ENCODE peak calls at places on chromosomes 11 and 22, in five cellular contexts. R is brain microvascular endothelial cell, N is heart right ventricle, F is AG10803, M is astrocyte of the spinal cord. T is an unnamed sample.

GRCh38 chr11:6568191-6568918 is 35.1 kb downstream of the RRP8 start:
- DNase-seq in R (peak), N (no peak), F (peak), M (peak), T (peak)

GRCh38 chr22:41565403-41566054 is 4.7 kb downstream of the CSDC2 start:
- DNase-seq in R (peak), N (no peak), F (peak), M (peak), T (peak)

GRCh38 chr11:58034471-58034870 is 3.7 kb downstream of the OR6Q1 start:
- DNase-seq in R (no peak), N (no peak), F (no peak), M (no peak), T (no peak)

GRCh38 chr11:95549276-95549675 is 240.3 kb downstream of the FAM76B start:
- DNase-seq in R (no peak), N (no peak), F (no peak), M (no peak), T (no peak)

GRCh38 chr22:32735516-32735915 is 66.0 kb upstream of the TIMP3 start:
- DNase-seq in R (no peak), N (no peak), F (no peak), M (no peak), T (no peak)

GRCh38 chr11:42200311-42200710 is 740.9 kb upstream of the LRRC4C start:
- DNase-seq in R (no peak), N (no peak), F (no peak), M (no peak), T (no peak)

GRCh38 chr22:23054531-23055257 is 15.6 kb upstream of the GNAZ start:
- DNase-seq in R (no peak), N (no peak), F (no peak), M (no peak), T (no peak)

GRCh38 chr22:39098026-39098425 is 982 bp downstream of the APOBEC3H start:
- DNase-seq in R (no peak), N (no peak), F (no peak), M (no peak), T (no peak)

GRCh38 chr11:79447039-79447438 is 6.2 kb upstream of the TENM4 start:
- DNase-seq in R (no peak), N (no peak), F (no peak), M (no peak), T (no peak)

GRCh38 chr22:39234867-39235687 is 9.7 kb downstream of the PDGFB start:
- DNase-seq in R (no peak), N (peak), F (no peak), M (no peak), T (no peak)

GRCh38 chr11:19241260-19242183 is 777 bp upstream of the E2F8 start:
- DNase-seq in R (no peak), N (peak), F (no peak), M (peak), T (no peak)

GRCh38 chr11:20536784-20537183 is 62.6 kb upstream of the SLC6A5 start:
- DNase-seq in R (no peak), N (no peak), F (no peak), M (no peak), T (no peak)

GRCh38 chr22:26709617-26710390 is 52.4 kb downstream of the MIAT start:
- DNase-seq in R (peak), N (no peak), F (peak), M (peak), T (no peak)

GRCh38 chr22:18152519-18152918 is 2.5 kb downstream of the USP18 start:
- DNase-seq in R (no peak), N (no peak), F (no peak), M (no peak), T (no peak)

GRCh38 chr11:46889689-46890475 is 28.5 kb downstream of the LRP4 start:
- DNase-seq in R (peak), N (no peak), F (peak), M (peak), T (peak)

GRCh38 chr11:55806248-55806647 is 4.9 kb upstream of the OR5L1 start:
- DNase-seq in R (no peak), N (no peak), F (no peak), M (no peak), T (no peak)

GRCh38 chr11:35618497-35619029 is 303 bp downstream of the FJX1 start:
- DNase-seq in R (no peak), N (peak), F (no peak), M (no peak), T (no peak)

GRCh38 chr11:15560689-15561467 is 446.2 kb downstream of the INSC start:
- DNase-seq in R (no peak), N (no peak), F (no peak), M (no peak), T (no peak)

GRCh38 chr22:43467171-43467570 is 55.4 kb downstream of the MPPED1 start:
- DNase-seq in R (no peak), N (no peak), F (no peak), M (no peak), T (no peak)

GRCh38 chr22:26170795-26171194 is 1.5 kb downstream of the SEZ6L start:
- DNase-seq in R (no peak), N (peak), F (no peak), M (no peak), T (no peak)

GRCh38 chr11:111379500-111380136 is 543 bp upstream of the POU2AF1 start:
- DNase-seq in R (no peak), N (no peak), F (no peak), M (no peak), T (no peak)

GRCh38 chr11:69127091-69127850 is 28.5 kb upstream of the SMIM38 start:
- DNase-seq in R (no peak), N (peak), F (no peak), M (no peak), T (no peak)

GRCh38 chr11:723120-723883 is 17.3 kb downstream of the EPS8L2 start:
- DNase-seq in R (no peak), N (no peak), F (peak), M (peak), T (peak)

GRCh38 chr22:23095467-23096342 is 25.4 kb downstream of the GNAZ start:
- DNase-seq in R (no peak), N (no peak), F (no peak), M (no peak), T (no peak)

GRCh38 chr11:96969251-96969650 is 579.4 kb downstream of the JRKL start:
- DNase-seq in R (no peak), N (no peak), F (no peak), M (peak), T (no peak)

GRCh38 chr11:113906038-113906437 is 1.4 kb downstream of the HTR3B start:
- DNase-seq in R (no peak), N (no peak), F (peak), M (peak), T (no peak)

GRCh38 chr11:130379276-130379675 is 49.1 kb downstream of the ADAMTS8 start:
- DNase-seq in R (no peak), N (no peak), F (no peak), M (no peak), T (no peak)

GRCh38 chr11:88139865-88140264 is 35.4 kb downstream of the RAB38 start:
- DNase-seq in R (no peak), N (no peak), F (no peak), M (no peak), T (no peak)

GRCh38 chr11:94803491-94803890 is 35.3 kb downstream of the AMOTL1 start:
- DNase-seq in R (no peak), N (no peak), F (peak), M (no peak), T (no peak)

GRCh38 chr11:34478845-34479663 is 34.5 kb downstream of the ELF5 start:
- DNase-seq in R (no peak), N (no peak), F (peak), M (no peak), T (no peak)

GRCh38 chr11:27004103-27004502 is 10.2 kb downstream of the FIBIN start:
- DNase-seq in R (no peak), N (no peak), F (no peak), M (no peak), T (no peak)

GRCh38 chr11:90222152-90222458 is 744 bp downstream of the CHORDC1 start:
- DNase-seq in R (no peak), N (no peak), F (peak), M (no peak), T (no peak)

GRCh38 chr11:90218606-90219005 is 4.2 kb downstream of the CHORDC1 start:
- DNase-seq in R (no peak), N (peak), F (no peak), M (no peak), T (no peak)

GRCh38 chr11:90219438-90219837 is 3.4 kb downstream of the CHORDC1 start:
- DNase-seq in R (no peak), N (no peak), F (no peak), M (no peak), T (no peak)

GRCh38 chr11:90222459-90223247 is at the start of gene CHORDC1:
- DNase-seq in R (peak), N (peak), F (peak), M (peak), T (peak)

GRCh38 chr11:90220391-90220790 is 2.5 kb downstream of the CHORDC1 start:
- DNase-seq in R (peak), N (no peak), F (peak), M (peak), T (peak)
- H3K4me3 ChIP-seq in R (no peak), N (no peak), F (no peak), M (no peak), T (no peak)

DNA sequence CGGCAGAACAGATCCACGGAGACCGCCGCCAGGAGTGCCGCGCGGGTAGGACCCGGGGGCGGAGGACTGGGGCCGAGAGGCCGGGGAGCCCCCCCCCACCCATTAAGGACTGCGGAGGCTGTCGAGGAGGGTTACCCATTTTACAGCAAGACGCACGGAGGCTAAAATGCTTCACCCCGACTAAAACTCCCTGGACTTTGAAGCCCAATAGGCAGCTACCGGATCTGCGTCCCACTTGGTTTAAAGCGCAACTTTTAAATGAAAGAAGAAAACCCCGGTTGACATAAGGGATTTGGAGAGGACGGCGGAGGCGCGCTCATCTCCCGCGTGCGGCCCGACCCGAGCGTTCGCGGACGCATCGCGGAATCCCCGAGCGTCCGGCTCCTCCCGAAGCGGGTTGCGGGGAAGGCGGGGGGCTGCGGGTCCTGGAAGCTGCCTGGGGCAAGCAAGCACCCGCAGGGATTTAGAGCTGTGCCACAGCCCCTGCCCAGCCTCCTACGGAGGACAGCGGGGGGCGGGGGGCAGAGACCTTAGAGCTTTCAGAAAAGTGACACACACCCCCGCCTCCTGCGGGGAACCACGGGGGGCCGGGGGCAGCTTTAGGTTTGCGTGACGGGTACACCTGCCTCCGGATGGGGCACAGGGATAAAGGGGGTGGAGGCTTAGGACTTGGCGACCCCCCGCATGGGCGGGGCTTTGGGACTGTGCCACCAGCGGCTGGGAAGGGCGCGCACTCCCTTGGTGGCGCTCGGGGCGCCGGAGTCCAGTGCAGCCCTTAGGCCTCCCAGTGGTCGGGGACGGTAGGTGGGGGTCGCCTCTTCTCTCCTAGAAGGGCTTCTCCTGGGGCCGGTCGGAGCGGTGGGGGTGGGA is 761 bp upstream of the CELSR1 start:
- DNase-seq in R (peak), N (no peak), F (peak), M (peak), T (no peak)
- TF ChIP-seq CTCF in R (peak), N (no peak), F (no peak), M (peak), T (no peak)

GRCh38 chr11:8672346-8672745 is 10.1 kb downstream of the TRIM66 start:
- DNase-seq in R (no peak), N (no peak), F (no peak), M (no peak), T (no peak)

GRCh38 chr11:8671242-8671641 is 11.2 kb downstream of the TRIM66 start:
- DNase-seq in R (peak), N (peak), F (peak), M (peak), T (peak)

GRCh38 chr11:8676458-8676857 is 6.0 kb downstream of the TRIM66 start:
- DNase-seq in R (no peak), N (no peak), F (no peak), M (no peak), T (no peak)

GRCh38 chr11:8674859-8675258 is 7.6 kb downstream of the TRIM66 start:
- DNase-seq in R (no peak), N (no peak), F (no peak), M (no peak), T (no peak)

GRCh38 chr11:8671651-8672062 is 10.8 kb downstream of the TRIM66 start:
- DNase-seq in R (peak), N (no peak), F (no peak), M (no peak), T (peak)
- H3K4me3 ChIP-seq in R (no peak), N (no peak), F (no peak), M (no peak), T (no peak)

GRCh38 chr11:71116435-71117040 is 135.8 kb downstream of the SHANK2 start:
- DNase-seq in R (no peak), N (no peak), F (no peak), M (no peak), T (no peak)

GRCh38 chr11:71117311-71117710 is 135.1 kb downstream of the SHANK2 start:
- DNase-seq in R (no peak), N (no peak), F (no peak), M (no peak), T (no peak)

GRCh38 chr11:71118671-71119250 is 133.6 kb downstream of the SHANK2 start:
- DNase-seq in R (no peak), N (no peak), F (no peak), M (no peak), T (no peak)

GRCh38 chr11:71120346-71120963 is 131.9 kb downstream of the SHANK2 start:
- DNase-seq in R (no peak), N (no peak), F (no peak), M (no peak), T (no peak)

DNA sequence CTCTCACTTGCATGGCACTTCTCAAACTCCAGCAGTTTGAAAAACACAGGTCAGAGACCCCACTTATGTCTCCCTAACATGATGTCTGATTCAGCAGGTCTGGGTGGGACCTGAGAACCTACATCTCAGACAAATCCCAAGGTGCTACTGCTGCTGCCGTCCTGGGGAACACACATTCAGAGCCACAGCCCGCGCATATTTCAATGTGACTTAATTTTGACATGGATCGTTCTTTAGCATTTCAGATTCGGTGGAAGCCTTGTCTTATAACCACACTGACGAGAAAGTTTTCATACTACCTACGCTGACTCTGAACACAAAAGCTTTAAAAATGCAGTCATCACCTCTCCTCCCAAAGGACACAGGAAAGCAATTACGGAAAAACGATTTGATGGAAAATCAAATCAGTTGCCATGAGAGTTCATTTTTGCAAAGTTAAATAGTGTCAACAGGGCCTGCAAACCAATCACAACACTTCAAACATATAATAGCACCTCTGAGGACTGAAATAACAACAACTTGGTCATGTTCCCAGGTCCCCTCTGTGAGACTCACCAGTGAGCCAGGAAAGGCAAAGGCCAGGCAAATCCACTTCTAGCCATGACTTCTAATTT is 132.6 kb downstream of the SHANK2 start:
- DNase-seq in R (no peak), N (no peak), F (no peak), M (no peak), T (no peak)
- TF ChIP-seq CTCF in R (no peak), N (no peak), F (no peak), M (no peak), T (no peak)

DNA sequence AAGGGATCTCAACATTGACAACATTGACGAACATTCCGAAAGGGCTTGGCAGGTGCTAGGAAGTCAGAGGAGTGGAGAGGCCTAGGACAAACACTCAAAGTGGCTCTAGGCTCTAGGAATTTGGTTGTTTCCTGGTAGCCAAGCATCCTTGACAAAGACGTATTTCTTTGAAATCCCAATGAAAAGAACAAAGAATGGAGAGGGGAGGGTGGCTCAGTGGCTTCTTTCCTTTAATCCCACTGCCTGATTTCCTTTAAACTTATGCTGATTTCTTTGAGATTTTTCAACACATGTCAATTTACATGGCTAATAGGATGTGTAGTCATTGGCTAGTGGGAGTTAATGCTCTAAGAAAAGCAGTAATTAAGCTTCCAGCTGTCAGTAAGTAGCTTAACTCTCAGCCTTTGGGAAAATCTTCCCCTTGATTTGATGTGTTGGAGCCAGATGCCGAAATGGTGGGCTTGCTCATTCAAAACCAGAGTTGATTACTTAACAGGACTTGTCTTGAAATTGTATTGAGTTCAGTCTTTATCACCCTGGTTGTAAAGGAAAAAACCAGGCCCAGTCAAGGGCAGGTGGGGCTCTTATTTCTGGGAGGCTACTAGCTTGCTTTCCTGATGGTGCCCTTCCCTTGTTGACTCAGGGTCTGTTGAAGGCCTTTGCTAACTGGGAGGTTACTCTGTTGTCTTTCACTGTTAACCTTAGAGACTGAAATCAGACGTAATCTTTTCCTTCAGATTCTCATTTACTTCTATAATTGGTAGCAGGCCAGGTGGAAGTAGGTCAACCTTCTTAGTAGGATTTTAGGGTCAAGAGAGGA is 44.6 kb upstream of the SORL1-AS1 start:
- DNase-seq in R (no peak), N (no peak), F (no peak), M (no peak), T (no peak)
- H3K4me3 ChIP-seq in R (no peak), N (no peak), F (no peak), M (no peak), T (no peak)

GRCh38 chr11:131629925-131630324 is 259.5 kb downstream of the NTM start:
- DNase-seq in R (no peak), N (no peak), F (no peak), M (no peak), T (no peak)
- TF ChIP-seq CTCF in R (peak), N (no peak), F (peak), M (peak), T (peak)

GRCh38 chr22:29581799-29582198 is 886 bp upstream of the NIPSNAP1 start:
- DNase-seq in R (no peak), N (no peak), F (no peak), M (no peak), T (no peak)
- H3K4me3 ChIP-seq in R (no peak), N (no peak), F (no peak), M (no peak), T (no peak)

GRCh38 chr11:102287963-102288744 is 29.1 kb upstream of the BIRC3 start:
- DNase-seq in R (peak), N (no peak), F (peak), M (peak), T (peak)
- TF ChIP-seq CTCF in R (peak), N (peak), F (peak), M (peak), T (peak)